ENCODE peak calls at places on chromosomes 16 and 17, in four cellular contexts. C is activated CD4-positive, alpha-beta T cell treated with anti-CD3 and anti-CD28 coated beads, Interleukin-2, amount 50 U/mL, for 48 hours; I is left ventricle myocardium inferior; Y is H54. K is an unnamed sample.

GRCh38 chr17:78383725-78384471 is 5.4 kb downstream of the PGS1 start:
- DNase-seq in C (peak), I (peak), Y (peak), K (peak)

GRCh38 chr17:38510424-38511125 is 82.3 kb downstream of the ARHGAP23 start:
- DNase-seq in C (no peak), I (no peak), Y (no peak), K (no peak)

GRCh38 chr16:54699656-54700055 is 231.0 kb upstream of the IRX5 start:
- DNase-seq in C (no peak), I (no peak), Y (no peak), K (no peak)

GRCh38 chr16:86307518-86307903 is 202.8 kb upstream of the FOXF1 start:
- DNase-seq in C (no peak), I (no peak), Y (no peak), K (no peak)

GRCh38 chr17:17387461-17388362 is 84.5 kb downstream of the NT5M start:
- DNase-seq in C (no peak), I (no peak), Y (no peak), K (no peak)

GRCh38 chr16:68992521-68992920 is 112.9 kb upstream of the HAS3 start:
- DNase-seq in C (no peak), I (no peak), Y (no peak), K (no peak)

GRCh38 chr17:35210741-35211140 is 16.5 kb upstream of the SLC35G3 start:
- DNase-seq in C (no peak), I (no peak), Y (no peak), K (no peak)

GRCh38 chr16:88430524-88431446 is 22.3 kb upstream of the ZFPM1 start:
- DNase-seq in C (peak), I (peak), Y (no peak), K (no peak)

GRCh38 chr16:2039286-2040030 is 8.2 kb downstream of the NTHL1 start:
- DNase-seq in C (no peak), I (peak), Y (no peak), K (no peak)

GRCh38 chr16:80569440-80570105 is 28.8 kb downstream of the DYNLRB2 start:
- DNase-seq in C (peak), I (no peak), Y (peak), K (no peak)

GRCh38 chr16:89422905-89423630 is 67.3 kb downstream of the ANKRD11 start:
- DNase-seq in C (peak), I (no peak), Y (peak), K (no peak)

GRCh38 chr16:53910990-53911389 is 207.0 kb downstream of the FTO start:
- DNase-seq in C (no peak), I (no peak), Y (no peak), K (no peak)

GRCh38 chr17:57861737-57862409 is 12.0 kb upstream of the MRPS23 start:
- DNase-seq in C (no peak), I (peak), Y (no peak), K (peak)

K was measured in D721Med.